ENCODE peak calls at places on chromosomes 6 and 20, in seven cellular contexts. W is prostate gland, G is sigmoid colon, R is breast epithelium, S is right lobe of liver, I is stomach, V is Peyer's patch. T is an unnamed sample.

GRCh38 chr20:62787866-62788265 is 8.4 kb upstream of the MRGBP start:
- DNase-seq in W (no peak), G (no peak), R (no peak), S (no peak), I (no peak), V (no peak), T (no peak)

GRCh38 chr6:18166314-18167007 is 11.2 kb downstream of the KDM1B start:
- DNase-seq in W (no peak), G (no peak), R (no peak), S (no peak), I (no peak), V (no peak), T (no peak)

GRCh38 chr20:62811320-62811719 is 5.5 kb upstream of the COL9A3 start:
- DNase-seq in W (no peak), G (no peak), R (no peak), S (no peak), I (no peak), V (no peak), T (no peak)

GRCh38 chr6:156437084-156437879 is 339.9 kb upstream of the ARID1B start:
- DNase-seq in W (peak; percentile 42), G (no peak), R (no peak), S (no peak), I (no peak), V (no peak), T (no peak)

GRCh38 chr6:28985396-28986164 is 19.5 kb downstream of the ZNF311 start:
- DNase-seq in W (peak; percentile 94), G (peak; percentile 93), R (peak; percentile 92), S (peak; percentile 79), I (peak; percentile 86), V (peak; percentile 86), T (peak; percentile 83)

GRCh38 chr20:32116079-32116521 is 6.6 kb downstream of the TM9SF4 start:
- DNase-seq in W (no peak), G (no peak), R (no peak), S (no peak), I (no peak), V (no peak), T (no peak)

GRCh38 chr6:1254326-1254725 is 57.6 kb upstream of the FOXQ1 start:
- DNase-seq in W (no peak), G (no peak), R (no peak), S (no peak), I (no peak), V (no peak), T (no peak)

GRCh38 chr6:130262008-130262407 is 39.3 kb upstream of the SAMD3 start:
- DNase-seq in W (no peak), G (no peak), R (no peak), S (no peak), I (no peak), V (no peak), T (no peak)

GRCh38 chr6:131951576-131952230 is 531 bp upstream of the CCN2 start:
- DNase-seq in W (no peak), G (no peak), R (no peak), S (no peak), I (no peak), V (no peak), T (no peak)

GRCh38 chr6:98984102-98984501 is 36.4 kb upstream of the FBXL4 start:
- DNase-seq in W (no peak), G (no peak), R (no peak), S (no peak), I (no peak), V (no peak), T (no peak)

GRCh38 chr6:33277663-33278391 is 904 bp downstream of the B3GALT4 start:
- DNase-seq in W (no peak), G (no peak), R (no peak), S (no peak), I (no peak), V (peak; percentile 79), T (peak; percentile 88)

GRCh38 chr6:167781066-167781767 is 45.5 kb upstream of the AFDN start:
- DNase-seq in W (no peak), G (peak; percentile 28), R (no peak), S (no peak), I (no peak), V (no peak), T (peak; percentile 67)

GRCh38 chr6:13420269-13420668 is 67.1 kb downstream of the GFOD1 start:
- DNase-seq in W (no peak), G (no peak), R (no peak), S (no peak), I (no peak), V (no peak), T (no peak)

GRCh38 chr6:40406175-40406574 is 181.0 kb downstream of the LRFN2 start:
- DNase-seq in W (no peak), G (peak; percentile 27), R (no peak), S (no peak), I (no peak), V (no peak), T (no peak)

GRCh38 chr6:52512199-52512598 is 64.7 kb downstream of the TRAM2 start:
- DNase-seq in W (no peak), G (peak; percentile 89), R (no peak), S (no peak), I (no peak), V (no peak), T (no peak)

GRCh38 chr6:125974214-125974866 is 12.0 kb upstream of the TRMT11 start:
- DNase-seq in W (no peak), G (no peak), R (no peak), S (no peak), I (no peak), V (no peak), T (no peak)

GRCh38 chr6:9025223-9025622 is 589.9 kb upstream of the SLC35B3 start:
- DNase-seq in W (no peak), G (no peak), R (no peak), S (no peak), I (no peak), V (no peak), T (no peak)

GRCh38 chr20:35312348-35312747 is 20.1 kb upstream of the FAM83C start:
- DNase-seq in W (no peak), G (no peak), R (no peak), S (no peak), I (no peak), V (no peak), T (no peak)

GRCh38 chr20:1633535-1633934 is 13.7 kb upstream of the SIRPB1 start:
- DNase-seq in W (no peak), G (no peak), R (no peak), S (no peak), I (no peak), V (no peak), T (no peak)

GRCh38 chr6:132401120-132401940 is at the start of gene MOXD1:
- DNase-seq in W (no peak), G (peak; percentile 77), R (no peak), S (peak; percentile 58), I (peak; percentile 60), V (peak; percentile 63), T (peak; percentile 84)

GRCh38 chr6:72328775-72329174 is 293.1 kb upstream of the KCNQ5 start:
- DNase-seq in W (no peak), G (no peak), R (no peak), S (no peak), I (no peak), V (no peak), T (no peak)

GRCh38 chr20:51275816-51276215 is 252.9 kb upstream of the KCNG1 start:
- DNase-seq in W (no peak), G (no peak), R (no peak), S (no peak), I (no peak), V (no peak), T (no peak)

GRCh38 chr6:79640146-79641111 is 9.3 kb downstream of the SH3BGRL2 start:
- DNase-seq in W (no peak), G (no peak), R (no peak), S (no peak), I (no peak), V (no peak), T (no peak)

GRCh38 chr6:141212296-141212695 is 920.4 kb upstream of the GJE1 start:
- DNase-seq in W (no peak), G (no peak), R (no peak), S (no peak), I (no peak), V (no peak), T (no peak)

GRCh38 chr20:911882-912600 is 4.1 kb downstream of the ANGPT4 start:
- DNase-seq in W (no peak), G (no peak), R (no peak), S (peak; percentile 19), I (no peak), V (no peak), T (peak; percentile 49)

GRCh38 chr20:43388267-43389081 is 69.2 kb upstream of the SRSF6 start:
- DNase-seq in W (no peak), G (peak; percentile 77), R (peak; percentile 17), S (no peak), I (no peak), V (no peak), T (no peak)

GRCh38 chr20:25280574-25281535 is 33.0 kb downstream of the PYGB start:
- DNase-seq in W (no peak), G (peak; percentile 59), R (peak; percentile 15), S (peak; percentile 52), I (peak; percentile 7), V (peak; percentile 45), T (peak; percentile 79)

GRCh38 chr6:119856136-119856535 is 506.6 kb upstream of the MAN1A1 start:
- DNase-seq in W (no peak), G (no peak), R (no peak), S (no peak), I (no peak), V (no peak), T (no peak)

GRCh38 chr20:6746901-6747609 is 20.4 kb upstream of the BMP2 start:
- DNase-seq in W (no peak), G (no peak), R (no peak), S (no peak), I (no peak), V (no peak), T (no peak)

GRCh38 chr6:138736640-138737039 is 36.9 kb upstream of the CCDC28A start:
- DNase-seq in W (no peak), G (no peak), R (no peak), S (no peak), I (no peak), V (no peak), T (no peak)
- H3K27ac ChIP-seq in W (no peak overlapping the region), G (no peak overlapping the region), R (no peak overlapping the region), S (no peak overlapping the region), I (no peak overlapping the region), V (no peak overlapping the region), T (no peak overlapping the region)

GRCh38 chr20:21125849-21126840 is at the start of gene KIZ:
- DNase-seq in W (peak; percentile 96), G (peak; percentile 98), R (peak; percentile 92), S (peak; percentile 99), I (peak; percentile 98), V (peak; percentile 98), T (peak; percentile 100)
- TF ChIP-seq POLR2A in W (peak; percentile 77), G (peak; percentile 92), R (peak; percentile 71), S (peak; percentile 74), I (peak; percentile 13), V (peak; percentile 84), T (peak; percentile 83)

GRCh38 chr6:26044140-26045045 is 42.8 kb upstream of the HFE start:
- DNase-seq in W (peak; percentile 19), G (peak; percentile 71), R (no peak), S (peak; percentile 74), I (no peak), V (peak; percentile 77), T (peak; percentile 89)
- H3K27ac ChIP-seq in W (peak overlapping the region; percentile 95), G (peak overlapping the region; percentile 98), R (peak overlapping the region; percentile 94), S (peak overlapping the region; percentile 89), I (peak overlapping the region; percentile 98), V (peak overlapping the region; percentile 97), T (peak overlapping the region; percentile 95)

DNA sequence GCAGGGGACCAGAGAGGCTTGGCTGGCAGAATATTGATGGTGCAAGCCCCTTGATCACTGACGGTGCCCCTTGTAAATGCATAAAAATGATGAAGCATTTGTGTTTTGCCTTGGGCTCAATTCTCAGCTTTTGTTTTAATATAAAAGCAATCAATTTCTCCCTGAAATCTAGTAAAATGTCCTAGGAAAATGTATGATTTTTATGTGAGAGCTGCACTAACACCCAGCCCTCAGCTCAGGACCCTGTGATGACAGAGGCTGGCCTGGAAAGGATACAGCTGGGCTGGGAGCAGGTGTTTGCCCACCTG is 84.7 kb upstream of the PHACTR3 start:
- DNase-seq in W (no peak), G (no peak), R (no peak), S (no peak), I (no peak), V (no peak), T (no peak)
- TF ChIP-seq POLR2A in W (no peak), G (no peak), R (no peak), S (no peak), I (no peak), V (no peak), T (no peak)